ENCODE peak calls at places on chromosomes 6 and 20, in nine cellular contexts. One of them, this sample, is unnamed.

GRCh38 chr20:5192570-5193431 is 66.0 kb downstream of the CDS2 start:
- DNase-seq in fibroblast of mammary gland: no peak
- DNase-seq in NB4: no peak
- DNase-seq in adrenal gland: no peak
- DNase-seq in lower lobe of right lung: no peak
- DNase-seq in fibroblast of the aortic adventitia: no peak
- DNase-seq in CD8-positive, alpha-beta T cell: no peak
- DNase-seq in GM12878: no peak
- DNase-seq in fibroblast of pulmonary artery: no peak
- DNase-seq in this sample: no peak

GRCh38 chr20:39910536-39910935 is 778.5 kb downstream of the MAFB start:
- DNase-seq in fibroblast of mammary gland: no peak
- DNase-seq in NB4: no peak
- DNase-seq in adrenal gland: peak; percentile 15
- DNase-seq in lower lobe of right lung: peak; percentile 43
- DNase-seq in fibroblast of the aortic adventitia: no peak
- DNase-seq in CD8-positive, alpha-beta T cell: no peak
- DNase-seq in GM12878: no peak
- DNase-seq in fibroblast of pulmonary artery: no peak
- DNase-seq in this sample: no peak

GRCh38 chr6:113291751-113292445 is 565.2 kb upstream of the MARCKS start:
- DNase-seq in fibroblast of mammary gland: peak; percentile 24
- DNase-seq in NB4: no peak
- DNase-seq in adrenal gland: no peak
- DNase-seq in lower lobe of right lung: no peak
- DNase-seq in fibroblast of the aortic adventitia: peak; percentile 49
- DNase-seq in CD8-positive, alpha-beta T cell: no peak
- DNase-seq in GM12878: no peak
- DNase-seq in fibroblast of pulmonary artery: peak; percentile 25
- DNase-seq in this sample: no peak

GRCh38 chr20:6058684-6059295 is 4.9 kb upstream of the LRRN4 start:
- DNase-seq in fibroblast of mammary gland: no peak
- DNase-seq in NB4: no peak
- DNase-seq in adrenal gland: no peak
- DNase-seq in lower lobe of right lung: peak; percentile 68
- DNase-seq in fibroblast of the aortic adventitia: peak; percentile 49
- DNase-seq in CD8-positive, alpha-beta T cell: no peak
- DNase-seq in GM12878: no peak
- DNase-seq in fibroblast of pulmonary artery: peak; percentile 66
- DNase-seq in this sample: no peak

GRCh38 chr6:41939091-41939847 is 2.3 kb downstream of the CCND3 start:
- DNase-seq in fibroblast of mammary gland: peak; percentile 44
- DNase-seq in NB4: peak; percentile 99
- DNase-seq in adrenal gland: peak; percentile 58
- DNase-seq in lower lobe of right lung: peak; percentile 80
- DNase-seq in fibroblast of the aortic adventitia: peak; percentile 52
- DNase-seq in CD8-positive, alpha-beta T cell: peak; percentile 30
- DNase-seq in GM12878: no peak
- DNase-seq in fibroblast of pulmonary artery: peak; percentile 80
- DNase-seq in this sample: no peak

GRCh38 chr6:74070091-74070490 is 374.1 kb downstream of the CD109 start:
- DNase-seq in fibroblast of mammary gland: peak; percentile 69
- DNase-seq in NB4: no peak
- DNase-seq in adrenal gland: no peak
- DNase-seq in lower lobe of right lung: no peak
- DNase-seq in fibroblast of the aortic adventitia: peak; percentile 52
- DNase-seq in CD8-positive, alpha-beta T cell: no peak
- DNase-seq in GM12878: no peak
- DNase-seq in fibroblast of pulmonary artery: peak; percentile 18
- DNase-seq in this sample: no peak

GRCh38 chr20:25149986-25150385 is 45.5 kb upstream of the ENTPD6 start:
- DNase-seq in fibroblast of mammary gland: no peak
- DNase-seq in NB4: no peak
- DNase-seq in adrenal gland: no peak
- DNase-seq in lower lobe of right lung: no peak
- DNase-seq in fibroblast of the aortic adventitia: no peak
- DNase-seq in CD8-positive, alpha-beta T cell: no peak
- DNase-seq in GM12878: no peak
- DNase-seq in fibroblast of pulmonary artery: no peak
- DNase-seq in this sample: no peak

GRCh38 chr20:30812739-30813411 is 444.6 kb upstream of the DEFB115 start:
- DNase-seq in fibroblast of mammary gland: no peak
- DNase-seq in NB4: no peak
- DNase-seq in adrenal gland: no peak
- DNase-seq in lower lobe of right lung: no peak
- DNase-seq in fibroblast of the aortic adventitia: no peak
- DNase-seq in CD8-positive, alpha-beta T cell: no peak
- DNase-seq in GM12878: no peak
- DNase-seq in fibroblast of pulmonary artery: no peak
- DNase-seq in this sample: no peak

GRCh38 chr6:14123331-14124105 is 5.9 kb downstream of the CD83 start:
- DNase-seq in fibroblast of mammary gland: no peak
- DNase-seq in NB4: peak; percentile 50
- DNase-seq in adrenal gland: no peak
- DNase-seq in lower lobe of right lung: no peak
- DNase-seq in fibroblast of the aortic adventitia: no peak
- DNase-seq in CD8-positive, alpha-beta T cell: no peak
- DNase-seq in GM12878: no peak
- DNase-seq in fibroblast of pulmonary artery: no peak
- DNase-seq in this sample: no peak

GRCh38 chr6:107488174-107488874 is 1.6 kb upstream of the SOBP start:
- DNase-seq in fibroblast of mammary gland: no peak
- DNase-seq in NB4: no peak
- DNase-seq in adrenal gland: no peak
- DNase-seq in lower lobe of right lung: no peak
- DNase-seq in fibroblast of the aortic adventitia: no peak
- DNase-seq in CD8-positive, alpha-beta T cell: no peak
- DNase-seq in GM12878: no peak
- DNase-seq in fibroblast of pulmonary artery: no peak
- DNase-seq in this sample: no peak

GRCh38 chr6:163262080-163262479 is 152.4 kb upstream of the QKI start:
- DNase-seq in fibroblast of mammary gland: no peak
- DNase-seq in NB4: no peak
- DNase-seq in adrenal gland: no peak
- DNase-seq in lower lobe of right lung: no peak
- DNase-seq in fibroblast of the aortic adventitia: no peak
- DNase-seq in CD8-positive, alpha-beta T cell: no peak
- DNase-seq in GM12878: no peak
- DNase-seq in fibroblast of pulmonary artery: no peak
- DNase-seq in this sample: no peak

GRCh38 chr6:163261361-163261760 is 153.2 kb upstream of the QKI start:
- DNase-seq in fibroblast of mammary gland: no peak
- DNase-seq in NB4: no peak
- DNase-seq in adrenal gland: no peak
- DNase-seq in lower lobe of right lung: no peak
- DNase-seq in fibroblast of the aortic adventitia: no peak
- DNase-seq in CD8-positive, alpha-beta T cell: no peak
- DNase-seq in GM12878: no peak
- DNase-seq in fibroblast of pulmonary artery: no peak
- DNase-seq in this sample: no peak

GRCh38 chr6:163259689-163260088 is 154.8 kb upstream of the QKI start:
- DNase-seq in fibroblast of mammary gland: no peak
- DNase-seq in NB4: no peak
- DNase-seq in adrenal gland: no peak
- DNase-seq in lower lobe of right lung: no peak
- DNase-seq in fibroblast of the aortic adventitia: no peak
- DNase-seq in CD8-positive, alpha-beta T cell: no peak
- DNase-seq in GM12878: no peak
- DNase-seq in fibroblast of pulmonary artery: no peak
- DNase-seq in this sample: no peak

GRCh38 chr6:163260911-163261310 is 153.6 kb upstream of the QKI start:
- DNase-seq in fibroblast of mammary gland: no peak
- DNase-seq in NB4: no peak
- DNase-seq in adrenal gland: no peak
- DNase-seq in lower lobe of right lung: no peak
- DNase-seq in fibroblast of the aortic adventitia: no peak
- DNase-seq in CD8-positive, alpha-beta T cell: no peak
- DNase-seq in GM12878: no peak
- DNase-seq in fibroblast of pulmonary artery: no peak
- DNase-seq in this sample: no peak

GRCh38 chr6:163260111-163260895 is 154.2 kb upstream of the QKI start:
- DNase-seq in fibroblast of mammary gland: peak; percentile 15
- DNase-seq in NB4: peak; percentile 43
- DNase-seq in adrenal gland: peak; percentile 16
- DNase-seq in lower lobe of right lung: no peak
- DNase-seq in fibroblast of the aortic adventitia: peak; percentile 3
- DNase-seq in CD8-positive, alpha-beta T cell: no peak
- DNase-seq in GM12878: no peak
- DNase-seq in fibroblast of pulmonary artery: peak; percentile 47
- DNase-seq in this sample: no peak
- H3K4me3 ChIP-seq in fibroblast of mammary gland: no peak overlapping the region
- H3K4me3 ChIP-seq in NB4: no peak overlapping the region
- H3K4me3 ChIP-seq in adrenal gland: no peak overlapping the region
- H3K4me3 ChIP-seq in lower lobe of right lung: no peak overlapping the region
- H3K4me3 ChIP-seq in fibroblast of the aortic adventitia: no peak overlapping the region
- H3K4me3 ChIP-seq in CD8-positive, alpha-beta T cell: no peak overlapping the region
- H3K4me3 ChIP-seq in GM12878: no peak overlapping the region
- H3K4me3 ChIP-seq in fibroblast of pulmonary artery: peak overlapping the region; percentile 8
- H3K4me3 ChIP-seq in this sample: no peak overlapping the region

GRCh38 chr6:43927525-43928210 is 157.7 kb downstream of the VEGFA start:
- DNase-seq in fibroblast of mammary gland: no peak
- DNase-seq in NB4: peak; percentile 72
- DNase-seq in adrenal gland: no peak
- DNase-seq in lower lobe of right lung: peak; percentile 42
- DNase-seq in fibroblast of the aortic adventitia: no peak
- DNase-seq in CD8-positive, alpha-beta T cell: no peak
- DNase-seq in GM12878: no peak
- DNase-seq in fibroblast of pulmonary artery: no peak
- DNase-seq in this sample: no peak
- TF ChIP-seq CTCF in fibroblast of mammary gland: no peak
- TF ChIP-seq CTCF in NB4: no peak
- TF ChIP-seq CTCF in adrenal gland: no peak
- TF ChIP-seq CTCF in lower lobe of right lung: no peak
- TF ChIP-seq CTCF in fibroblast of the aortic adventitia: peak; percentile 15
- TF ChIP-seq CTCF in CD8-positive, alpha-beta T cell: no peak
- TF ChIP-seq CTCF in GM12878: no peak
- TF ChIP-seq CTCF in fibroblast of pulmonary artery: no peak
- TF ChIP-seq CTCF in this sample: no peak

GRCh38 chr6:5531853-5532375 is 270.6 kb downstream of the FARS2 start:
- DNase-seq in fibroblast of mammary gland: no peak
- DNase-seq in NB4: peak; percentile 51
- DNase-seq in adrenal gland: no peak
- DNase-seq in lower lobe of right lung: no peak
- DNase-seq in fibroblast of the aortic adventitia: no peak
- DNase-seq in CD8-positive, alpha-beta T cell: no peak
- DNase-seq in GM12878: no peak
- DNase-seq in fibroblast of pulmonary artery: no peak
- DNase-seq in this sample: no peak

GRCh38 chr6:5534643-5535042 is 273.3 kb downstream of the FARS2 start:
- DNase-seq in fibroblast of mammary gland: no peak
- DNase-seq in NB4: no peak
- DNase-seq in adrenal gland: no peak
- DNase-seq in lower lobe of right lung: no peak
- DNase-seq in fibroblast of the aortic adventitia: no peak
- DNase-seq in CD8-positive, alpha-beta T cell: no peak
- DNase-seq in GM12878: no peak
- DNase-seq in fibroblast of pulmonary artery: no peak
- DNase-seq in this sample: no peak

GRCh38 chr6:5529733-5530132 is 268.4 kb downstream of the FARS2 start:
- DNase-seq in fibroblast of mammary gland: peak; percentile 66
- DNase-seq in NB4: no peak
- DNase-seq in adrenal gland: no peak
- DNase-seq in lower lobe of right lung: no peak
- DNase-seq in fibroblast of the aortic adventitia: peak; percentile 28
- DNase-seq in CD8-positive, alpha-beta T cell: no peak
- DNase-seq in GM12878: no peak
- DNase-seq in fibroblast of pulmonary artery: no peak
- DNase-seq in this sample: no peak

GRCh38 chr6:5536644-5537043 is 275.3 kb downstream of the FARS2 start:
- DNase-seq in fibroblast of mammary gland: peak; percentile 4
- DNase-seq in NB4: no peak
- DNase-seq in adrenal gland: no peak
- DNase-seq in lower lobe of right lung: no peak
- DNase-seq in fibroblast of the aortic adventitia: no peak
- DNase-seq in CD8-positive, alpha-beta T cell: no peak
- DNase-seq in GM12878: no peak
- DNase-seq in fibroblast of pulmonary artery: no peak
- DNase-seq in this sample: no peak

GRCh38 chr6:5532941-5533340 is 271.6 kb downstream of the FARS2 start:
- DNase-seq in fibroblast of mammary gland: no peak
- DNase-seq in NB4: peak; percentile 26
- DNase-seq in adrenal gland: no peak
- DNase-seq in lower lobe of right lung: no peak
- DNase-seq in fibroblast of the aortic adventitia: no peak
- DNase-seq in CD8-positive, alpha-beta T cell: no peak
- DNase-seq in GM12878: no peak
- DNase-seq in fibroblast of pulmonary artery: no peak
- DNase-seq in this sample: no peak
- H3K4me3 ChIP-seq in fibroblast of mammary gland: no peak overlapping the region
- H3K4me3 ChIP-seq in NB4: no peak overlapping the region
- H3K4me3 ChIP-seq in adrenal gland: no peak overlapping the region
- H3K4me3 ChIP-seq in lower lobe of right lung: no peak overlapping the region
- H3K4me3 ChIP-seq in fibroblast of the aortic adventitia: no peak overlapping the region
- H3K4me3 ChIP-seq in CD8-positive, alpha-beta T cell: no peak overlapping the region
- H3K4me3 ChIP-seq in GM12878: no peak overlapping the region
- H3K4me3 ChIP-seq in fibroblast of pulmonary artery: no peak overlapping the region
- H3K4me3 ChIP-seq in this sample: no peak overlapping the region

GRCh38 chr6:140001005-140001404 is 626.6 kb upstream of the CITED2 start:
- DNase-seq in fibroblast of mammary gland: peak; percentile 28
- DNase-seq in NB4: no peak
- DNase-seq in adrenal gland: peak; percentile 56
- DNase-seq in lower lobe of right lung: no peak
- DNase-seq in fibroblast of the aortic adventitia: peak; percentile 44
- DNase-seq in CD8-positive, alpha-beta T cell: no peak
- DNase-seq in GM12878: no peak
- DNase-seq in fibroblast of pulmonary artery: no peak
- DNase-seq in this sample: no peak

GRCh38 chr6:139990865-139991264 is 616.4 kb upstream of the CITED2 start:
- DNase-seq in fibroblast of mammary gland: peak; percentile 32
- DNase-seq in NB4: no peak
- DNase-seq in adrenal gland: peak; percentile 46
- DNase-seq in lower lobe of right lung: no peak
- DNase-seq in fibroblast of the aortic adventitia: peak; percentile 80
- DNase-seq in CD8-positive, alpha-beta T cell: no peak
- DNase-seq in GM12878: no peak
- DNase-seq in fibroblast of pulmonary artery: peak; percentile 68
- DNase-seq in this sample: no peak

GRCh38 chr6:140001851-140002301 is 627.4 kb upstream of the CITED2 start:
- DNase-seq in fibroblast of mammary gland: peak; percentile 75
- DNase-seq in NB4: no peak
- DNase-seq in adrenal gland: no peak
- DNase-seq in lower lobe of right lung: no peak
- DNase-seq in fibroblast of the aortic adventitia: peak; percentile 74
- DNase-seq in CD8-positive, alpha-beta T cell: no peak
- DNase-seq in GM12878: no peak
- DNase-seq in fibroblast of pulmonary artery: no peak
- DNase-seq in this sample: no peak

DNA sequence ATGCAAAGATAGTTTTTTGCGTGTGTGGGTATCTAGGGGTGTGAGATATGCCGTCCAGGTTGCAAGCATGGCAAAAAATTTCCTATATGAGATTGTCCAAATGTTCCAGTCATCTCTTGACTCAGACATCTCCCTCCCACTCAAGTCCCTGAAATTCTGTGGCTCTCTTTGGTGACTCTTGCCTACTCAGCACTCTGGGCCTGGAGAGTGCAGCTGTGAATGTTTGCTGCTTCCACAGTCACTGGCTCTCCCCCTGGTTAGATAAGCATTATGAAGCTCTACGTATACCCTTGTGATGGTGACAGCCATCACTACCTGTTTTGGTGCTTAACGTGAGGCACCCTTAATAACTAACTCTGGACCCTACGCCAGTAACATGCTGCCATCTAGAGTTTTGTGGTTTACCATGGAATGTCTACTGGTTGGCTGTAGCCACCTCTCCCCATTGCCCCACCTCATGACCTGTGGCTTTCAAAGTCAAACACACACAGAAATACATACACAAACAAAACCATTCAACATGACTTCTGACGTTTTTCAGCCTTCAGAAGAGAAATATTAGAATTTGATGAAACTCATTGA is 621.9 kb upstream of the CITED2 start:
- DNase-seq in fibroblast of mammary gland: no peak
- DNase-seq in NB4: peak; percentile 64
- DNase-seq in adrenal gland: no peak
- DNase-seq in lower lobe of right lung: no peak
- DNase-seq in fibroblast of the aortic adventitia: no peak
- DNase-seq in CD8-positive, alpha-beta T cell: no peak
- DNase-seq in GM12878: peak; percentile 35
- DNase-seq in fibroblast of pulmonary artery: no peak
- DNase-seq in this sample: no peak
- TF ChIP-seq CTCF in fibroblast of mammary gland: no peak
- TF ChIP-seq CTCF in NB4: no peak
- TF ChIP-seq CTCF in adrenal gland: no peak
- TF ChIP-seq CTCF in lower lobe of right lung: peak; percentile 24
- TF ChIP-seq CTCF in fibroblast of the aortic adventitia: no peak
- TF ChIP-seq CTCF in CD8-positive, alpha-beta T cell: no peak
- TF ChIP-seq CTCF in GM12878: peak; percentile 30
- TF ChIP-seq CTCF in fibroblast of pulmonary artery: no peak
- TF ChIP-seq CTCF in this sample: no peak